ENCODE peak calls at places on chromosome 16, in ten cellular contexts. A, I, M, C, T, Z, H, X, W and R are unnamed samples.

GRCh38 chr16:61721561-61721960 is 314.7 kb downstream of the CDH8 start:
- DNase-seq in A (no peak), I (no peak), M (no peak), C (no peak), T (no peak), Z (no peak), H (no peak), X (no peak), W (no peak), R (no peak)

GRCh38 chr16:11136600-11136999 is 119.4 kb downstream of the SOCS1 start:
- DNase-seq in A (no peak), I (peak; percentile 60), M (no peak), C (no peak), T (no peak), Z (no peak), H (peak; percentile 78), X (peak; percentile 72), W (no peak), R (no peak)

GRCh38 chr16:69595127-69596036 is 29.6 kb downstream of the NFAT5 start:
- DNase-seq in A (no peak), I (peak; percentile 74), M (no peak), C (peak; percentile 76), T (no peak), Z (no peak), H (no peak), X (no peak), W (peak; percentile 60), R (no peak)

GRCh38 chr16:68298907-68299515 is 11.7 kb downstream of the SLC7A6OS start:
- DNase-seq in A (no peak), I (peak; percentile 84), M (no peak), C (peak; percentile 77), T (peak; percentile 31), Z (no peak), H (no peak), X (peak; percentile 48), W (no peak), R (peak; percentile 81)

GRCh38 chr16:23107878-23108277 is 41.4 kb downstream of the USP31 start:
- DNase-seq in A (no peak), I (no peak), M (no peak), C (no peak), T (no peak), Z (no peak), H (no peak), X (no peak), W (no peak), R (no peak)

GRCh38 chr16:81511371-81511770 is 66.8 kb downstream of the CMIP start:
- DNase-seq in A (no peak), I (peak; percentile 79), M (no peak), C (peak; percentile 89), T (no peak), Z (no peak), H (no peak), X (no peak), W (no peak), R (no peak)

GRCh38 chr16:75488322-75488721 is 6.9 kb downstream of the CHST6 start:
- DNase-seq in A (no peak), I (no peak), M (no peak), C (no peak), T (no peak), Z (no peak), H (no peak), X (no peak), W (no peak), R (no peak)

GRCh38 chr16:28609631-28610594 is at the start of gene SULT1A1:
- DNase-seq in A (no peak), I (no peak), M (no peak), C (no peak), T (no peak), Z (no peak), H (peak; percentile 77), X (peak; percentile 57), W (peak; percentile 52), R (peak; percentile 80)

GRCh38 chr16:71426880-71427615 is 14.8 kb downstream of the TLE7 start:
- DNase-seq in A (no peak), I (no peak), M (no peak), C (no peak), T (no peak), Z (no peak), H (no peak), X (no peak), W (no peak), R (peak; percentile 8)

GRCh38 chr16:29812754-29813643 is 1.0 kb downstream of the PRRT2 start:
- DNase-seq in A (no peak), I (no peak), M (no peak), C (no peak), T (no peak), Z (no peak), H (no peak), X (no peak), W (no peak), R (no peak)
- H3K4me1 ChIP-seq in A (peaks cover 60% of the 10 kb centered on the region), I (peaks cover 36% of the 10 kb centered on the region), M (peaks cover 68% of the 10 kb centered on the region), C (peaks cover 28% of the 10 kb centered on the region), T (peaks cover 11% of the 10 kb centered on the region), Z (peaks cover 18% of the 10 kb centered on the region), H (peaks cover 68% of the 10 kb centered on the region), X (peaks cover 83% of the 10 kb centered on the region), W (peaks cover 82% of the 10 kb centered on the region), R (peaks cover 87% of the 10 kb centered on the region)

GRCh38 chr16:53249331-53249730 is 184.9 kb upstream of the RBL2 start:
- DNase-seq in A (no peak), I (no peak), M (no peak), C (no peak), T (no peak), Z (no peak), H (no peak), X (no peak), W (no peak), R (no peak)
- H3K4me3 ChIP-seq in A (no peak overlapping the region), I (no peak overlapping the region), M (no peak overlapping the region), C (no peak overlapping the region), T (no peak overlapping the region), Z (no peak overlapping the region), H (no peak overlapping the region), X (no peak overlapping the region), W (no peak overlapping the region), R (no peak overlapping the region)

GRCh38 chr16:57540387-57540786 is 2.1 kb upstream of the ADGRG5 start:
- DNase-seq in A (no peak), I (no peak), M (no peak), C (no peak), T (peak; percentile 9), Z (no peak), H (no peak), X (no peak), W (no peak), R (no peak)
- H3K4me1 ChIP-seq in A (peaks cover 70% of the 10 kb centered on the region), I (peaks cover 4% of the 10 kb centered on the region), M (peaks cover 64% of the 10 kb centered on the region), C (peaks cover 6% of the 10 kb centered on the region), T (no peaks in the 10 kb centered on the region), Z (peaks cover 5% of the 10 kb centered on the region), H (peaks cover 9% of the 10 kb centered on the region), X (peaks cover 12% of the 10 kb centered on the region), W (peaks cover 48% of the 10 kb centered on the region), R (no peaks in the 10 kb centered on the region)

GRCh38 chr16:66746682-66747081 is 4.7 kb downstream of the DYNC1LI2 start:
- DNase-seq in A (no peak), I (peak; percentile 30), M (no peak), C (no peak), T (no peak), Z (no peak), H (no peak), X (no peak), W (no peak), R (no peak)
- H3K4me3 ChIP-seq in A (no peak overlapping the region), I (no peak overlapping the region), M (no peak overlapping the region), C (no peak overlapping the region), T (no peak overlapping the region), Z (no peak overlapping the region), H (no peak overlapping the region), X (no peak overlapping the region), W (no peak overlapping the region), R (no peak overlapping the region)

GRCh38 chr16:12314786-12315185 is 338.3 kb downstream of the SNX29 start:
- DNase-seq in A (no peak), I (peak; percentile 14), M (no peak), C (no peak), T (no peak), Z (no peak), H (no peak), X (no peak), W (no peak), R (no peak)

GRCh38 chr16:12315330-12316138 is 339.0 kb downstream of the SNX29 start:
- DNase-seq in A (no peak), I (no peak), M (no peak), C (no peak), T (no peak), Z (no peak), H (no peak), X (no peak), W (no peak), R (no peak)

GRCh38 chr16:12311309-12311708 is 334.8 kb downstream of the SNX29 start:
- DNase-seq in A (no peak), I (no peak), M (no peak), C (no peak), T (peak; percentile 40), Z (peak; percentile 11), H (peak; percentile 66), X (no peak), W (no peak), R (no peak)

GRCh38 chr16:12311887-12312286 is 335.4 kb downstream of the SNX29 start:
- DNase-seq in A (no peak), I (peak; percentile 23), M (no peak), C (no peak), T (no peak), Z (no peak), H (no peak), X (no peak), W (no peak), R (no peak)

GRCh38 chr16:12313902-12314621 is 337.5 kb downstream of the SNX29 start:
- DNase-seq in A (no peak), I (no peak), M (no peak), C (no peak), T (no peak), Z (no peak), H (no peak), X (no peak), W (no peak), R (no peak)
- H3K4me1 ChIP-seq in A (no peaks in the 10 kb centered on the region), I (peaks cover 9% of the 10 kb centered on the region), M (no peaks in the 10 kb centered on the region), C (no peaks in the 10 kb centered on the region), T (peaks cover 9% of the 10 kb centered on the region), Z (no peaks in the 10 kb centered on the region), H (no peaks in the 10 kb centered on the region), X (peaks cover 10% of the 10 kb centered on the region), W (no peaks in the 10 kb centered on the region), R (peaks cover 40% of the 10 kb centered on the region)

DNA sequence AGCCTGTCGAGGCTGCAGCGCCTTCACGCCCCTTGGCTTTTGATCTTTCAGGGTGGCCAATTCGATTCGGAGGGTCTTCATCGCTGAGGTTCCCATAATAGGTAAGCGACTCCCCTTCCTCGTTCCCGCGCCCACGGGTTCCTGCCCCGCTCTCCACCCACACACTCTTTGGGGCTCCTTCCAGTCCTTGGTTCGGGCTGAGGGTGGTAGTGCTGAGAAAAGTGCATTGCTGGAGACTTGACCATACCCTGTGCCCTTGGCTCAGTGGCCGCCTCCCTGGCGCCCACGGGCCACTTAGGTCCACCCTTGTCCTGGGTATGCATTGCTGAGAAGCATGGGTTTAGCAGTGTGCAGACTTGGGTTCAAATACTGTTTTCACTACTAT is 491 bp downstream of the POLR2C start:
- DNase-seq in A (no peak), I (peak; percentile 65), M (no peak), C (no peak), T (no peak), Z (no peak), H (no peak), X (no peak), W (peak; percentile 26), R (no peak)
- H3K4me3 ChIP-seq in A (peak overlapping the region; percentile 92), I (peak overlapping the region; percentile 83), M (peak overlapping the region; percentile 83), C (peak overlapping the region; percentile 81), T (peak overlapping the region; percentile 96), Z (peak overlapping the region; percentile 79), H (peak overlapping the region; percentile 82), X (peak overlapping the region; percentile 79), W (peak overlapping the region; percentile 64), R (peak overlapping the region; percentile 99)

GRCh38 chr16:79229371-79229770 is 371.2 kb downstream of the MAF start:
- DNase-seq in A (no peak), I (no peak), M (no peak), C (no peak), T (peak; percentile 42), Z (no peak), H (no peak), X (no peak), W (no peak), R (peak; percentile 67)
- H3K4me1 ChIP-seq in A (no peaks in the 10 kb centered on the region), I (no peaks in the 10 kb centered on the region), M (no peaks in the 10 kb centered on the region), C (no peaks in the 10 kb centered on the region), T (no peaks in the 10 kb centered on the region), Z (no peaks in the 10 kb centered on the region), H (no peaks in the 10 kb centered on the region), X (no peaks in the 10 kb centered on the region), W (no peaks in the 10 kb centered on the region), R (peaks cover 20% of the 10 kb centered on the region)